ENCODE peak calls at places on chromosomes 16 and 17, in ten cellular contexts. F is midbrain, Q is EL, D is NCI-H345, R is naive B cell, W is PC-9, E is endodermal cell, S is AG08395, B is NCI-H1105, I is T-helper 9 cell. H is an unnamed sample.

GRCh38 chr16:67170168-67170947 is at the start of gene NOL3:
- DNase-seq in S (peak), F (peak), D (peak), Q (peak), W (peak), E (peak), B (peak), R (no peak), I (no peak), H (peak)

GRCh38 chr17:71438631-71439146 is 682.1 kb upstream of the SOX9 start:
- DNase-seq in E (no peak), B (peak), I (no peak), W (peak), Q (peak), S (peak), D (peak), F (no peak), R (no peak), H (no peak)

GRCh38 chr16:57147381-57148191 is 38.3 kb downstream of the PSME3IP1 start:
- DNase-seq in F (peak), B (no peak), E (peak), R (no peak), W (no peak), D (no peak), I (no peak), S (peak), Q (no peak), H (no peak)

GRCh38 chr16:72480926-72481325 is 309.0 kb upstream of the PMFBP1 start:
- DNase-seq in Q (peak), I (no peak), B (no peak), S (peak), R (no peak), F (no peak), E (no peak), W (no peak), D (no peak), H (no peak)

GRCh38 chr16:71360378-71360777 is 1.9 kb downstream of the CALB2 start:
- DNase-seq in F (no peak), I (no peak), Q (peak), W (peak), B (no peak), R (no peak), S (peak), E (no peak), D (no peak), H (no peak)

GRCh38 chr16:88844412-88845118 is 12.2 kb downstream of the GALNS start:
- DNase-seq in W (no peak), S (no peak), F (no peak), D (no peak), E (peak), Q (no peak), B (no peak), I (no peak), R (no peak), H (no peak)

GRCh38 chr16:70561623-70562022 is 38.0 kb downstream of the SF3B3 start:
- DNase-seq in F (peak), S (no peak), D (no peak), W (peak), I (no peak), R (no peak), B (no peak), E (no peak), Q (no peak), H (no peak)

GRCh38 chr16:65754799-65755691 is 611.4 kb upstream of the CDH5 start:
- DNase-seq in I (no peak), D (no peak), R (no peak), W (no peak), S (peak), Q (peak), E (no peak), F (no peak), B (no peak), H (no peak)

GRCh38 chr16:69428652-69429051 is 4.2 kb downstream of the CYB5B start:
- DNase-seq in I (no peak), Q (no peak), S (no peak), F (no peak), W (no peak), R (no peak), B (no peak), D (no peak), E (no peak), H (no peak)

GRCh38 chr16:14015948-14016347 is 55.2 kb upstream of the MRTFB start:
- DNase-seq in E (no peak), Q (peak), D (no peak), F (no peak), W (peak), B (no peak), R (no peak), S (peak), I (no peak), H (no peak)

GRCh38 chr17:17741346-17742023 is 60.2 kb downstream of the RAI1 start:
- DNase-seq in S (peak), F (peak), I (no peak), D (no peak), W (no peak), R (no peak), E (peak), B (no peak), Q (no peak), H (no peak)

GRCh38 chr17:49315551-49315951 is 46.5 kb downstream of the ZNF652 start:
- DNase-seq in F (peak), R (peak), D (peak), B (peak), I (peak), S (peak), W (peak), Q (peak), E (peak), H (peak)

GRCh38 chr17:76444518-76445311 is 8.2 kb downstream of the UBE2O start:
- DNase-seq in E (peak), W (no peak), F (no peak), R (no peak), S (no peak), D (no peak), Q (peak), B (no peak), I (no peak), H (no peak)

GRCh38 chr16:88931373-88931900 is 45.6 kb downstream of the CBFA2T3 start:
- DNase-seq in W (no peak), B (no peak), E (no peak), R (no peak), Q (no peak), D (no peak), I (no peak), F (no peak), S (no peak), H (no peak)

GRCh38 chr16:2529061-2529931 is 1.9 kb downstream of the CEMP1 start:
- DNase-seq in R (peak), Q (no peak), I (no peak), D (no peak), F (no peak), W (no peak), E (peak), B (no peak), S (no peak), H (peak)

GRCh38 chr16:67537636-67538591 is 9.3 kb downstream of the RIPOR1 start:
- DNase-seq in Q (peak), D (no peak), R (peak), E (peak), W (no peak), F (peak), B (no peak), I (peak), S (peak), H (peak)

GRCh38 chr16:87550510-87550961 is 51.8 kb upstream of the JPH3 start:
- DNase-seq in W (no peak), I (peak), D (peak), B (no peak), F (peak), Q (no peak), S (peak), E (peak), R (peak), H (no peak)

H was measured in heart right ventricle.